ENCODE peak calls at places on chromosomes 3 and 15, in eight cellular contexts. Y is cardiac fibroblast, I is HFFc6, A is coronary artery, D is transverse colon, J is mesothelial cell of epicardium, O is adrenal gland, Q is choroid plexus epithelial cell. K is an unnamed sample.

GRCh38 chr15:33089878-33090757 is 104.4 kb downstream of the FMN1 start:
- DNase-seq in A (no peak), Y (peak), I (peak), O (no peak), J (no peak), D (peak), Q (peak), K (no peak)

GRCh38 chr15:100338247-100338646 is 3.5 kb downstream of the ADAMTS17 start:
- DNase-seq in Y (no peak), D (no peak), A (no peak), Q (no peak), J (no peak), O (no peak), I (no peak), K (peak)

GRCh38 chr3:15460891-15461524 is 33.6 kb downstream of the EAF1 start:
- DNase-seq in O (no peak), A (no peak), Y (no peak), I (no peak), Q (no peak), J (no peak), D (no peak), K (no peak)

GRCh38 chr3:141151439-141151838 is 80.2 kb upstream of the PXYLP1 start:
- DNase-seq in Q (no peak), A (peak), D (no peak), Y (peak), J (no peak), O (no peak), I (no peak), K (no peak)

GRCh38 chr15:48283361-48284157 is 47.7 kb upstream of the DUT start:
- DNase-seq in Y (no peak), I (no peak), Q (peak), O (peak), J (no peak), D (no peak), A (no peak), K (no peak)

GRCh38 chr15:91067026-91067425 is 33.0 kb upstream of the SV2B start:
- DNase-seq in D (no peak), J (no peak), O (no peak), Q (peak), Y (peak), I (peak), A (no peak), K (no peak)

GRCh38 chr3:197425485-197426131 is 127.2 kb upstream of the DLG1 start:
- DNase-seq in D (no peak), J (no peak), Y (no peak), Q (no peak), I (no peak), O (no peak), A (no peak), K (no peak)

GRCh38 chr3:184241141-184241446 is 7.7 kb downstream of the ALG3 start:
- DNase-seq in I (no peak), Q (no peak), Y (no peak), A (no peak), O (no peak), D (no peak), J (no peak), K (no peak)

GRCh38 chr3:126300761-126301481 is 56.3 kb downstream of the KLF15 start:
- DNase-seq in A (no peak), Y (no peak), I (no peak), J (no peak), Q (peak), O (peak), D (no peak), K (no peak)

GRCh38 chr15:61849446-61849845 is 210.8 kb downstream of the VPS13C start:
- DNase-seq in Y (no peak), O (no peak), D (no peak), J (no peak), A (no peak), I (no peak), Q (no peak), K (no peak)

GRCh38 chr3:38646630-38647029 is 2.9 kb downstream of the SCN5A start:
- DNase-seq in D (no peak), O (no peak), Q (peak), A (peak), I (no peak), J (no peak), Y (peak), K (peak)

GRCh38 chr3:185940951-185941350 is 3.1 kb upstream of the TRA2B start:
- DNase-seq in A (no peak), Y (no peak), J (no peak), O (no peak), D (no peak), Q (no peak), I (no peak), K (no peak)

GRCh38 chr3:151550642-151551041 is 89.8 kb upstream of the IGSF10 start:
- DNase-seq in J (no peak), D (no peak), Q (no peak), A (no peak), O (peak), I (no peak), Y (no peak), K (no peak)

GRCh38 chr3:154690413-154690812 is 260.4 kb upstream of the GPR149 start:
- DNase-seq in A (no peak), I (no peak), D (no peak), J (no peak), Y (no peak), Q (no peak), O (no peak), K (no peak)

GRCh38 chr3:170077406-170077805 is 39.6 kb downstream of the GPR160 start:
- DNase-seq in Q (no peak), Y (no peak), O (no peak), A (no peak), J (no peak), I (no peak), D (peak), K (no peak)

DNA sequence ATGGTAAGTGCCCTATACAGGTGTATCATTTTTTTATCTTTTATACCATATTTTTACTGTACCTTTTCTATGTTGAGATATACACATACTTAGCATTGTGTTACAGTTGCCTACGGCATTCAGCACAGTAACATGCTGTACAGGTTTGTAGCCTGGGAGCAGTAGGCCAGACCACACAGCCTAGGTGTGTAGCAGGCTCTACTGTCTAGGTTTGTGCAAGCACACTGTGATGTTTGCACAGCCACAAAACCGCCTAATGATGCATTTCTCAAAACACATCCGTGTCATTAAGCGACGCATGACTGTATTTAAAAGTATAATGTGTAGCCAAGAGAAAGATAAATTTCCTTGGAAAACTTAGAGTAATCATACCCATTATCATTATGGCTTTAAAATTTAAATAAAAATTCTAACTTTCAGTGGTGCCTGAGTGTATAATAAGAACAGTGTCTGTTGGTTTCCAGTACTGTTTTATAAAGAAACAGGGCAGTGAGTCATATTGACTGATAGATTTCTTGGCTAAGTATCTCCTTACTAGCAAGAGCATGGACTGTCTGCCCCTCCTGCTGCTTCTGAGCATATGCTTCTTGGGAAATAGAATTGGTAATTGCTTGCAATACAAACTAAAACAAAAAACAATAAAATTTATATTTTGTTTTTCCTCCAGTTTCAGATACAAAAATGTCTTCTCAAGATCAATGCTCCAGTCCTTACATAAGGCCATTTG is 18.3 kb downstream of the CALML4 start:
- DNase-seq in Q (peak), I (peak), Y (peak), O (no peak), A (no peak), D (no peak), J (no peak), K (no peak)
- TF ChIP-seq CTCF in Q (no peak), I (no peak), Y (no peak), O (no peak), A (no peak), D (no peak), J (no peak), K (no peak)

GRCh38 chr3:179297971-179298725 is 24.7 kb upstream of the ZNF639 start:
- DNase-seq in A (no peak), I (no peak), Y (peak), Q (peak), J (no peak), O (no peak), D (no peak), K (no peak)

GRCh38 chr3:179288845-179289244 is 34.0 kb upstream of the ZNF639 start:
- DNase-seq in I (no peak), Q (no peak), J (no peak), Y (no peak), O (no peak), A (no peak), D (no peak), K (no peak)

GRCh38 chr3:179289295-179289694 is 33.5 kb upstream of the ZNF639 start:
- DNase-seq in J (no peak), A (no peak), Y (no peak), Q (no peak), O (no peak), D (no peak), I (no peak), K (no peak)

GRCh38 chr3:179292440-179292839 is 30.4 kb upstream of the ZNF639 start:
- DNase-seq in Y (peak), Q (peak), D (no peak), A (no peak), O (no peak), I (no peak), J (no peak), K (no peak)
- TF ChIP-seq CTCF in Y (no peak), Q (no peak), D (no peak), A (no peak), O (no peak), I (no peak), J (no peak), K (no peak)

GRCh38 chr3:53816430-53816829 is 29.8 kb downstream of the CHDH start:
- DNase-seq in O (no peak), D (no peak), Y (no peak), J (no peak), Q (no peak), I (no peak), A (peak), K (peak)
- TF ChIP-seq CTCF in O (no peak), D (no peak), Y (no peak), J (no peak), Q (no peak), I (no peak), A (no peak), K (no peak)

GRCh38 chr3:129058441-129059194 is 2.0 kb upstream of the GP9 start:
- DNase-seq in O (no peak), J (no peak), A (no peak), I (no peak), Q (no peak), D (peak), Y (no peak), K (no peak)
- TF ChIP-seq CTCF in O (no peak), J (no peak), A (no peak), I (no peak), Q (no peak), D (no peak), Y (no peak), K (no peak)

GRCh38 chr3:120140098-120140742 is 46.0 kb upstream of the GSK3B start:
- DNase-seq in I (no peak), A (no peak), O (no peak), D (no peak), J (no peak), Q (no peak), Y (no peak), K (peak)

GRCh38 chr3:120142236-120142635 is 48.0 kb upstream of the GSK3B start:
- DNase-seq in I (no peak), D (no peak), O (no peak), Y (no peak), A (no peak), J (no peak), Q (no peak), K (no peak)

GRCh38 chr3:120139140-120139539 is 44.9 kb upstream of the GSK3B start:
- DNase-seq in O (no peak), A (no peak), J (no peak), D (no peak), Y (no peak), I (no peak), Q (no peak), K (no peak)

GRCh38 chr3:120137548-120137947 is 43.3 kb upstream of the GSK3B start:
- DNase-seq in J (no peak), A (no peak), Q (no peak), D (no peak), I (no peak), O (no peak), Y (no peak), K (peak)
- TF ChIP-seq CTCF in J (no peak), A (no peak), Q (no peak), D (no peak), I (peak), O (no peak), Y (no peak), K (no peak)

GRCh38 chr3:53072653-53073552 is 27.0 kb upstream of the SFMBT1 start:
- DNase-seq in Y (peak), O (peak), Q (peak), D (peak), J (peak), A (peak), I (peak), K (peak)
- TF ChIP-seq CTCF in Y (peak), O (peak), Q (peak), D (peak), J (peak), A (peak), I (peak), K (peak)

DNA sequence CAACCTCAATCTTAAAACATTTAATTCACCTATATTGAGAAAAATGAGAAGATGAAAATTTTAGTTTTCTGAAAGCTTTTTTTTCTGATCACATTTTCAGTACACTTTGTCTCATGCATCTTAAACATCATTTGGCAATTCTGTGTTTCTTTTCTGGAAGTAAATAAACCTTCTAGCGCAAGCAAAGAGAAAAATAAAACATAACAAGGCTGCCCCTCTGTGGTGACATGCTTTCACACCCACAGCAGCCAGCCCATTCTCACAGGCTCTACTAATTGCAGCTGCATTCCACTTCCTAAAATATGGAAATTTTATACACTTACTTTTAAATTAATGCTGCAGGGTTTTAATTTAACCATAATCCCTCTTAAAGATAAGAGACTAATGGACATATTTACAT is 90.0 kb downstream of the NEK10 start:
- DNase-seq in J (no peak), Y (peak), D (no peak), O (no peak), I (no peak), Q (peak), A (no peak), K (no peak)
- TF ChIP-seq CTCF in J (no peak), Y (peak), D (peak), O (no peak), I (peak), Q (peak), A (peak), K (peak)

DNA sequence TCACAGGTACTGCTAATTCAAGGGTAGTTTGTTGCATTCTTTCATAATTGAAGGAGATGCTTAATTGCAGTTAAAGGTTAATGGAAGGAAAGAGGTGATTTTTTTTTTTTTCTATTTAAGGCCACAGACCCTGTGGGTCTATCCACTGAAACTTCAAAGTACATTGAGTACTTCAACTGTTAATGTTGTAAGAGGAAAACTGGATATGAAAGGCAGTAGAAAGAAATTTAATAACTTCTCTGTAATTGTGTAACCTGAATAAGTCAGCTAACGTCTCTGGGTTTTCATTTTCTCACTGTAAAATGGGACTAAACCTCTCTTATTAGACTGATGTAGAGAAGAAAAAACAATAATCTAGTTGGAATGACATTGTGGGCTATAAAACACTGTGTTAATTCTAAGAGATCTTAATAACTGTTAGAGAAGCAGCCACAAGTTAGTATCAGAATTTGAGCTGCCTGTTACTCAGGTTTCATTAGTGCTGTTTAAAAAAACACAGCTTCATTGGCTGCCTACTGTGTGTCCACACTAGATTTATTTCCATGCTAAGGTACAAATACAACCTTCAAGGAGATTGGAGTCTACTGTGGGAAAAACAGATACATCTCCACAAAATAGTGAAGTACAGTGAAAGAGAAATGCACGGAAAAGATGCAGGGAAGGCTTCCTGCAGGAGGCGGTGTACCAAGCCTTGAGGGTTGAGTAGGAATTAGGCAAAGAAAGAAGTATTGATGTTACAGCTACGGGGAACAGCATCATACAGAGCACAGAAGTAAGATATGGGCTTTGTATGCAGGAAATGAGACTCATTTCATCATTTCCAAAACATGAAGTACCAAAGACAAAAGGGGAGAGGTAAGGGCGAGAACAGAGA is 483.6 kb downstream of the TAFA4 start:
- DNase-seq in A (no peak), D (no peak), Y (no peak), Q (no peak), O (no peak), I (no peak), J (no peak), K (no peak)
- TF ChIP-seq CTCF in A (no peak), D (no peak), Y (no peak), Q (no peak), O (no peak), I (no peak), J (no peak), K (no peak)

GRCh38 chr15:69479971-69480370 is 27.4 kb downstream of the RPLP1 start:
- DNase-seq in Y (no peak), O (no peak), I (no peak), J (no peak), Q (no peak), A (no peak), D (no peak), K (no peak)

GRCh38 chr15:69480932-69481331 is 28.3 kb downstream of the RPLP1 start:
- DNase-seq in Q (no peak), I (no peak), Y (no peak), A (no peak), O (no peak), D (no peak), J (no peak), K (no peak)

GRCh38 chr15:69476704-69477473 is 24.3 kb downstream of the RPLP1 start:
- DNase-seq in I (no peak), O (no peak), J (no peak), Y (no peak), D (no peak), A (peak), Q (no peak), K (no peak)

GRCh38 chr15:69475769-69476358 is 23.2 kb downstream of the RPLP1 start:
- DNase-seq in Y (peak), O (peak), Q (peak), I (peak), A (peak), D (peak), J (peak), K (peak)

GRCh38 chr15:69478259-69478687 is 25.7 kb downstream of the RPLP1 start:
- DNase-seq in I (no peak), Q (peak), Y (peak), A (peak), J (peak), O (peak), D (peak), K (no peak)
- TF ChIP-seq CTCF in I (peak), Q (peak), Y (peak), A (peak), J (peak), O (peak), D (peak), K (peak)